ENCODE peak calls at places on chromosomes 2 and 18, in four cellular contexts. Z, J, K and B are unnamed samples.

GRCh38 chr18:62678847-62679535 is 36.4 kb upstream of the PHLPP1 start:
- DNase-seq in Z (no peak), J (no peak), K (no peak), B (no peak)

GRCh38 chr2:44100351-44100750 is 68.3 kb upstream of the PPM1B start:
- DNase-seq in Z (no peak), J (no peak), K (peak; percentile 99), B (peak; percentile 72)

GRCh38 chr2:201448067-201448466 is 3.2 kb downstream of the TRAK2 start:
- DNase-seq in Z (no peak), J (no peak), K (no peak), B (no peak)

GRCh38 chr18:58101291-58101706 is 57.3 kb downstream of the NEDD4L start:
- DNase-seq in Z (no peak), J (no peak), K (no peak), B (no peak)

GRCh38 chr18:9426753-9427152 is 48.6 kb upstream of the RALBP1 start:
- DNase-seq in Z (no peak), J (no peak), K (no peak), B (no peak)

GRCh38 chr2:45353879-45354278 is 257.2 kb downstream of the SRBD1 start:
- DNase-seq in Z (no peak), J (no peak), K (peak; percentile 97), B (peak; percentile 89)

GRCh38 chr2:207534390-207534789 is 4.6 kb downstream of the CREB1 start:
- DNase-seq in Z (no peak), J (no peak), K (no peak), B (no peak)

GRCh38 chr2:237888389-237888788 is 29.0 kb downstream of the RAMP1 start:
- DNase-seq in Z (no peak), J (no peak), K (peak; percentile 72), B (no peak)

GRCh38 chr2:215410932-215411285 is 25.0 kb downstream of the FN1 start:
- DNase-seq in Z (no peak), J (no peak), K (peak; percentile 98), B (peak; percentile 82)

GRCh38 chr18:46408334-46408987 is 248.6 kb downstream of the LOXHD1 start:
- DNase-seq in Z (no peak), J (no peak), K (no peak), B (no peak)

GRCh38 chr2:234635284-234635683 is 138.4 kb upstream of the ARL4C start:
- DNase-seq in Z (no peak), J (no peak), K (peak; percentile 28), B (no peak)

GRCh38 chr2:70923378-70924015 is 12.2 kb upstream of the ATP6V1B1 start:
- DNase-seq in Z (peak; percentile 46), J (no peak), K (no peak), B (peak; percentile 3)

GRCh38 chr2:85772019-85772745 is 18.4 kb downstream of the ATOH8 start:
- DNase-seq in Z (peak; percentile 52), J (no peak), K (peak; percentile 100), B (peak; percentile 100)

GRCh38 chr18:74271656-74272055 is 20.1 kb downstream of the CYB5A start:
- DNase-seq in Z (no peak), J (no peak), K (peak; percentile 51), B (no peak)

GRCh38 chr18:33851546-33852078 is 273.6 kb downstream of the ASXL3 start:
- DNase-seq in Z (no peak), J (no peak), K (no peak), B (no peak)

GRCh38 chr2:231573698-231574421 is 18.8 kb upstream of the TEX44 start:
- DNase-seq in Z (no peak), J (no peak), K (no peak), B (no peak)

GRCh38 chr2:63057249-63058148 is 6.9 kb downstream of the OTX1 start:
- DNase-seq in Z (no peak), J (no peak), K (no peak), B (no peak)

GRCh38 chr2:191797937-191798873 is 48.7 kb downstream of the CAVIN2 start:
- DNase-seq in Z (no peak), J (no peak), K (no peak), B (no peak)

GRCh38 chr2:9474361-9475117 is at the start of gene IAH1:
- DNase-seq in Z (peak; percentile 72), J (peak; percentile 68), K (peak; percentile 30), B (peak; percentile 70)

GRCh38 chr2:49950635-49951034 is 796.3 kb upstream of the FSHR start:
- DNase-seq in Z (no peak), J (no peak), K (no peak), B (no peak)

GRCh38 chr2:56266761-56267411 is 83.1 kb downstream of the CCDC85A start:
- DNase-seq in Z (no peak), J (no peak), K (no peak), B (no peak)

GRCh38 chr2:36835125-36835524 is 131.2 kb downstream of the STRN start:
- DNase-seq in Z (no peak), J (no peak), K (no peak), B (no peak)

GRCh38 chr18:37322497-37323035 is 243.0 kb downstream of the CELF4 start:
- DNase-seq in Z (peak; percentile 92), J (no peak), K (peak; percentile 30), B (peak; percentile 43)